ENCODE peak calls at places on chromosomes 1 and 21, in five cellular contexts. One of them, this sample, is unnamed.
A peak's percentile ranks its signal among the peaks of the same experiment; 100 is the strongest.

GRCh38 chr21:27807596-27807995 is 840.7 kb upstream of the ADAMTS5 start:
- DNase-seq in HAP-1: no peak
- DNase-seq in right cardiac atrium: no peak
- DNase-seq in testis: no peak
- DNase-seq in IMR-90: peak; percentile 47
- DNase-seq in this sample: no peak

GRCh38 chr1:1144122-1144842 is 28.4 kb upstream of the C1orf159 start:
- DNase-seq in HAP-1: no peak
- DNase-seq in right cardiac atrium: no peak
- DNase-seq in testis: no peak
- DNase-seq in IMR-90: no peak
- DNase-seq in this sample: no peak

GRCh38 chr1:109112652-109113285 is 1.1 kb upstream of the ELAPOR1 start:
- DNase-seq in HAP-1: peak; percentile 99
- DNase-seq in right cardiac atrium: peak; percentile 98
- DNase-seq in testis: peak; percentile 97
- DNase-seq in IMR-90: peak; percentile 85
- DNase-seq in this sample: peak; percentile 97

GRCh38 chr1:171794085-171794484 is 12.6 kb downstream of the METTL13 start:
- DNase-seq in HAP-1: no peak
- DNase-seq in right cardiac atrium: no peak
- DNase-seq in testis: no peak
- DNase-seq in IMR-90: peak; percentile 85
- DNase-seq in this sample: no peak

GRCh38 chr1:35807614-35808375 is at the start of gene AGO4:
- DNase-seq in HAP-1: peak; percentile 70
- DNase-seq in right cardiac atrium: peak; percentile 89
- DNase-seq in testis: peak; percentile 76
- DNase-seq in IMR-90: peak; percentile 33
- DNase-seq in this sample: peak; percentile 55

GRCh38 chr1:6456800-6457466 is 9.0 kb downstream of the TNFRSF25 start:
- DNase-seq in HAP-1: no peak
- DNase-seq in right cardiac atrium: peak; percentile 37
- DNase-seq in testis: no peak
- DNase-seq in IMR-90: no peak
- DNase-seq in this sample: no peak

GRCh38 chr1:27637052-27637451 is 2.1 kb upstream of the FGR start:
- DNase-seq in HAP-1: no peak
- DNase-seq in right cardiac atrium: no peak
- DNase-seq in testis: no peak
- DNase-seq in IMR-90: peak; percentile 63
- DNase-seq in this sample: no peak

GRCh38 chr1:181777812-181778211 is 283.7 kb downstream of the ZNF648 start:
- DNase-seq in HAP-1: no peak
- DNase-seq in right cardiac atrium: no peak
- DNase-seq in testis: no peak
- DNase-seq in IMR-90: no peak
- DNase-seq in this sample: no peak

GRCh38 chr1:201917362-201918033 is 28.8 kb downstream of the SHISA4 start:
- DNase-seq in HAP-1: no peak
- DNase-seq in right cardiac atrium: peak; percentile 68
- DNase-seq in testis: peak; percentile 62
- DNase-seq in IMR-90: peak; percentile 94
- DNase-seq in this sample: no peak
- H3K4me1 ChIP-seq in HAP-1: no peaks in the 10 kb centered on the region
- H3K4me1 ChIP-seq in right cardiac atrium: peaks cover 20% of the 10 kb centered on the region
- H3K4me1 ChIP-seq in testis: peaks cover 67% of the 10 kb centered on the region
- H3K4me1 ChIP-seq in IMR-90: peaks cover 40% of the 10 kb centered on the region
- H3K4me1 ChIP-seq in this sample: peaks cover 19% of the 10 kb centered on the region

DNA sequence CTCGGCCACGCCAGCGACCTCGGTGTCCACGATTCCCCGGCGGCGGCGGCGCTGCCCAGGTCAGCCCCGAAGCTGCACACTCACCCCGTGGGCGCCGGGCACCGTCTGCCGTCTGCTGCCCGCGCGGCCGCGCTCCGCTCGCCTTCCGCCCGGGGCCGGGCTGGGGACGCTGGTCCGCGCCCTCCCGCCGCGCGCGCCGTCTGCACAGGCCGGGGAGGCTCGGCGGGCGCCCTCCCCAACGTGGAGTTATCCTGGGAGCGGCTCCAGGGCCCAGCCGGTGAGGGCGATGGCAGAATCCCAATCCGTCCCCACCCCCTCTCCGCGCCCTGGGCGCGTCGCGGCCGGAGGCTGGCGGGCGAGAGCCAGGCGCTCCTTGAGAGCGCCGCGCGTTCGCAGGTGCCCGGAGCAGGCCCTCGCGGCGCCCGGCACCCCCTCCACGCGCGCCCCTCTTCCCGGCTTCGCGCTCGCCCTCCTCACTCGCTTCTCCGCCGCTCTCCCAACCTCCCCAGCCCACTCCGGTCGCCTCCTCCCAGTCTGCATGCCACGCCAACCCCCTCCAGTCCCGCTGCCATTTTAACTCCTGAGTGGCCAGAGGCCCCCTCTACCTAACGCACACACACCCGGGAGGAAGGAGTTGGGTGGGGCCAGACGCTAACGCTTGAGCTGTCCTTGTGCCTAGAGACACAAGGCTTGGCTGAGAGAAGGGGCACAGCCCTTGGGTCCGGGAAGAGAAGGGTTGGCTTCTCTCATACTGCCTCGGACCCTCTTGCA is at the start of gene LRRN2:
- DNase-seq in HAP-1: peak; percentile 14
- DNase-seq in right cardiac atrium: peak; percentile 67
- DNase-seq in testis: peak; percentile 41
- DNase-seq in IMR-90: no peak
- DNase-seq in this sample: peak; percentile 53
- H3K4me3 ChIP-seq in HAP-1: peak within 1 kb of the TSS; percentile 20
- H3K4me3 ChIP-seq in right cardiac atrium: peak within 1 kb of the TSS; percentile 67
- H3K4me3 ChIP-seq in testis: peak within 1 kb of the TSS; percentile 51
- H3K4me3 ChIP-seq in IMR-90: no peak within 1 kb of the TSS
- H3K4me3 ChIP-seq in this sample: peak within 1 kb of the TSS; percentile 80

GRCh38 chr1:72280714-72281113 is 1.6 kb downstream of the NEGR1 start:
- DNase-seq in HAP-1: no peak
- DNase-seq in right cardiac atrium: no peak
- DNase-seq in testis: no peak
- DNase-seq in IMR-90: no peak
- DNase-seq in this sample: no peak
- H3K4me1 ChIP-seq in HAP-1: peaks cover 8% of the 10 kb centered on the region
- H3K4me1 ChIP-seq in right cardiac atrium: no peaks in the 10 kb centered on the region
- H3K4me1 ChIP-seq in testis: peaks cover 7% of the 10 kb centered on the region
- H3K4me1 ChIP-seq in IMR-90: peaks cover 2% of the 10 kb centered on the region
- H3K4me1 ChIP-seq in this sample: no peaks in the 10 kb centered on the region

GRCh38 chr1:246647113-246647512 is 77.1 kb upstream of the SCCPDH start:
- DNase-seq in HAP-1: peak; percentile 84
- DNase-seq in right cardiac atrium: peak; percentile 87
- DNase-seq in testis: peak; percentile 51
- DNase-seq in IMR-90: peak; percentile 71
- DNase-seq in this sample: peak; percentile 89
- H3K4me3 ChIP-seq in HAP-1: no peak overlapping the region
- H3K4me3 ChIP-seq in right cardiac atrium: peak overlapping the region; percentile 33
- H3K4me3 ChIP-seq in testis: no peak overlapping the region
- H3K4me3 ChIP-seq in IMR-90: no peak overlapping the region
- H3K4me3 ChIP-seq in this sample: peak overlapping the region; percentile 53

DNA sequence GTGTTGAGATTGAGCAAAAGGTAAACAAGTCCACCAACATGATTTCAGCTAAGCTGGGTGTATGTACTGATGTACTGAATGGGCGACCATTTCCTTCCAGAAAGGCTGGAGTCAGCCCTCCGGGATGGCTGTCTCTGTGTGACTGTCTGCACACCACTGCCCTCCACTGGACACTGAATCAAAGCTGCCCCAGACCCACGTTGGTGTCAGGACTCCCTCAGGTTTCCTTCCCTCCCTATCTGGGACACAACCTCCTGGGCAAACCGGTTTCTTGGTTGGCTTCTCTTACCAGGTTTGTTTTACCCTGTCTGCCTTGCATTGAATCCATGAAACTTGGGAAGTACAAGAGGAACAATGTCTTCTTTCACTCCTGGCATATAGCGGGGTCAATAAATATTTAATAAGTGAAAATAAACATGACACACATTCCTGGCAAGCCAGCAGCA is 5.3 kb upstream of the SRP9 start:
- DNase-seq in HAP-1: peak; percentile 89
- DNase-seq in right cardiac atrium: peak; percentile 92
- DNase-seq in testis: peak; percentile 90
- DNase-seq in IMR-90: peak; percentile 88
- DNase-seq in this sample: peak; percentile 91
- H3K4me1 ChIP-seq in HAP-1: peaks cover 3% of the 10 kb centered on the region
- H3K4me1 ChIP-seq in right cardiac atrium: peaks cover 8% of the 10 kb centered on the region
- H3K4me1 ChIP-seq in testis: peaks cover 61% of the 10 kb centered on the region
- H3K4me1 ChIP-seq in IMR-90: peaks cover 16% of the 10 kb centered on the region
- H3K4me1 ChIP-seq in this sample: peaks cover 27% of the 10 kb centered on the region

GRCh38 chr21:16589046-16589445 is 859.3 kb downstream of the USP25 start:
- DNase-seq in HAP-1: no peak
- DNase-seq in right cardiac atrium: no peak
- DNase-seq in testis: no peak
- DNase-seq in IMR-90: no peak
- DNase-seq in this sample: no peak
- H3K4me3 ChIP-seq in HAP-1: no peak overlapping the region
- H3K4me3 ChIP-seq in right cardiac atrium: no peak overlapping the region
- H3K4me3 ChIP-seq in testis: no peak overlapping the region
- H3K4me3 ChIP-seq in IMR-90: no peak overlapping the region
- H3K4me3 ChIP-seq in this sample: peak overlapping the region; percentile 56

DNA sequence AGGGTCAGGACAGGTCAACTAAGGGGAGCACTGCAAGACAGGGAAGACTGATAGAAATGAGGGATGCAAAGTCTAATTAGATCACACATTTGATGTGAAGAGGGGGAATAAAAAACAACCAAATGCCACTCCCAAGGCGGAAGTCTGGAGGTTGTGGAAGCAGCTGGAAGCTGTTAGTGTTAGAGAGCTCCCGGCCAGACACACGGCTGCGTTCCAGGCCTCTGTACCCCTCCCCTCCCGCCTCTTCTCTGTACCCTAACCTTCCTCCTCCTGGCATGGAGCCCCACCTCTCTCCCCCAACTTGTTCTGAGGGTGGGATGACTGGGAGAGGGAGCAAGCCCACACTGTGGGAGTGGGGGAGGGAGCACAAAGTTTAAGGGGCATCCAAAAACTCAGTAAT is 67.0 kb downstream of the PLEKHA6 start:
- DNase-seq in HAP-1: no peak
- DNase-seq in right cardiac atrium: peak; percentile 86
- DNase-seq in testis: no peak
- DNase-seq in IMR-90: no peak
- DNase-seq in this sample: no peak
- H3K4me1 ChIP-seq in HAP-1: no peaks in the 10 kb centered on the region
- H3K4me1 ChIP-seq in right cardiac atrium: peaks cover 19% of the 10 kb centered on the region
- H3K4me1 ChIP-seq in testis: peaks cover 35% of the 10 kb centered on the region
- H3K4me1 ChIP-seq in IMR-90: peaks cover 36% of the 10 kb centered on the region
- H3K4me1 ChIP-seq in this sample: peaks cover 54% of the 10 kb centered on the region

GRCh38 chr1:7664893-7665250 is 106.2 kb upstream of the VAMP3 start:
- DNase-seq in HAP-1: no peak
- DNase-seq in right cardiac atrium: no peak
- DNase-seq in testis: no peak
- DNase-seq in IMR-90: no peak
- DNase-seq in this sample: no peak

GRCh38 chr1:7669559-7670208 is 101.4 kb upstream of the VAMP3 start:
- DNase-seq in HAP-1: peak; percentile 83
- DNase-seq in right cardiac atrium: peak; percentile 70
- DNase-seq in testis: peak; percentile 52
- DNase-seq in IMR-90: peak; percentile 29
- DNase-seq in this sample: peak; percentile 70

GRCh38 chr1:7670334-7671145 is 100.6 kb upstream of the VAMP3 start:
- DNase-seq in HAP-1: no peak
- DNase-seq in right cardiac atrium: peak; percentile 88
- DNase-seq in testis: no peak
- DNase-seq in IMR-90: no peak
- DNase-seq in this sample: peak; percentile 38

GRCh38 chr1:7666249-7666648 is 104.8 kb upstream of the VAMP3 start:
- DNase-seq in HAP-1: no peak
- DNase-seq in right cardiac atrium: no peak
- DNase-seq in testis: no peak
- DNase-seq in IMR-90: no peak
- DNase-seq in this sample: no peak

GRCh38 chr1:7667625-7668218 is 103.4 kb upstream of the VAMP3 start:
- DNase-seq in HAP-1: peak; percentile 92
- DNase-seq in right cardiac atrium: peak; percentile 97
- DNase-seq in testis: peak; percentile 95
- DNase-seq in IMR-90: peak; percentile 72
- DNase-seq in this sample: peak; percentile 86
- H3K4me3 ChIP-seq in HAP-1: no peak overlapping the region
- H3K4me3 ChIP-seq in right cardiac atrium: no peak overlapping the region
- H3K4me3 ChIP-seq in testis: no peak overlapping the region
- H3K4me3 ChIP-seq in IMR-90: no peak overlapping the region
- H3K4me3 ChIP-seq in this sample: no peak overlapping the region

GRCh38 chr1:51566260-51566659 is 47.2 kb upstream of the EPS15 start:
- DNase-seq in HAP-1: no peak
- DNase-seq in right cardiac atrium: no peak
- DNase-seq in testis: no peak
- DNase-seq in IMR-90: no peak
- DNase-seq in this sample: no peak

GRCh38 chr1:51569284-51570062 is 47.4 kb upstream of the OSBPL9 start:
- DNase-seq in HAP-1: peak; percentile 47
- DNase-seq in right cardiac atrium: peak; percentile 65
- DNase-seq in testis: peak; percentile 62
- DNase-seq in IMR-90: peak; percentile 82
- DNase-seq in this sample: no peak

GRCh38 chr1:51568231-51568935 is 48.5 kb upstream of the OSBPL9 start:
- DNase-seq in HAP-1: no peak
- DNase-seq in right cardiac atrium: no peak
- DNase-seq in testis: no peak
- DNase-seq in IMR-90: no peak
- DNase-seq in this sample: no peak

GRCh38 chr1:51570063-51570720 is 46.7 kb upstream of the OSBPL9 start:
- DNase-seq in HAP-1: no peak
- DNase-seq in right cardiac atrium: no peak
- DNase-seq in testis: no peak
- DNase-seq in IMR-90: no peak
- DNase-seq in this sample: no peak

DNA sequence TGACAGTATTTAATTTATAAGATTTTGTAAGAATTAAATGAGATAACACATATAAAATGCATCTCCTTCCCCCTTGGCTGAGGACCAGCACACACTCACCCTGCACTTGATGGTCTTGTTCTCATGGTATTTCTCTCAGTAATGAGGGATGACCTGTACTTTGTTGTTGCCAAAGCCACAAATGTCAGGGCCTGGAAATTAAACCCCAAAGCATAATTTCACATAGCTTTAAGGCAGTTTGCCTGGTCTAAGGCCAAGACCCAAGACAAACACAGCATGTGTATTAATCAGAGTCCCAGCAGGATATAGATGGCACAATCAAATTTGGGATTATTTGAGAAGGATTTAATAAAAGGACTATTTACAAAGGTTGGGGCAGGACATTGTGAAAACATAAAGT is 48.6 kb upstream of the EPS15 start:
- DNase-seq in HAP-1: no peak
- DNase-seq in right cardiac atrium: no peak
- DNase-seq in testis: no peak
- DNase-seq in IMR-90: peak; percentile 89
- DNase-seq in this sample: no peak
- H3K4me1 ChIP-seq in HAP-1: peaks cover 27% of the 10 kb centered on the region
- H3K4me1 ChIP-seq in right cardiac atrium: peaks cover 11% of the 10 kb centered on the region
- H3K4me1 ChIP-seq in testis: peaks cover 32% of the 10 kb centered on the region
- H3K4me1 ChIP-seq in IMR-90: peaks cover 14% of the 10 kb centered on the region
- H3K4me1 ChIP-seq in this sample: no peaks in the 10 kb centered on the region

This sample was measured in BE2C.